ENCODE peak calls at places on chromosomes 12 and 14, in ten cellular contexts. K, M, S, V, L, Z, Q, B, P and H are unnamed samples.

GRCh38 chr12:47686645-47687240 is 19.1 kb downstream of the RPAP3 start:
- DNase-seq in K (no peak), M (no peak), S (peak; percentile 67), V (no peak), L (no peak), Z (no peak), Q (no peak), B (peak; percentile 53), P (peak; percentile 49), H (peak; percentile 43)

GRCh38 chr14:97107070-97107469 is 309.9 kb downstream of the VRK1 start:
- DNase-seq in K (no peak), M (no peak), S (no peak), V (no peak), L (no peak), Z (no peak), Q (no peak), B (peak; percentile 13), P (no peak), H (no peak)

GRCh38 chr12:122738561-122738960 is 7.9 kb upstream of the HCAR1 start:
- DNase-seq in K (no peak), M (no peak), S (no peak), V (no peak), L (no peak), Z (no peak), Q (no peak), B (no peak), P (no peak), H (no peak)

GRCh38 chr12:25792031-25792430 is 166.5 kb upstream of the RASSF8 start:
- DNase-seq in K (no peak), M (no peak), S (peak; percentile 68), V (no peak), L (no peak), Z (no peak), Q (no peak), B (no peak), P (no peak), H (no peak)

GRCh38 chr14:94125659-94126418 is 3.6 kb downstream of the IFI27L2 start:
- DNase-seq in K (no peak), M (no peak), S (no peak), V (no peak), L (no peak), Z (no peak), Q (no peak), B (no peak), P (no peak), H (no peak)

GRCh38 chr12:66035289-66035961 is 95.1 kb downstream of the LLPH start:
- DNase-seq in K (no peak), M (no peak), S (peak; percentile 75), V (no peak), L (no peak), Z (no peak), Q (no peak), B (peak; percentile 21), P (no peak), H (peak; percentile 36)

GRCh38 chr12:76199808-76200207 is 115.3 kb upstream of the NAP1L1 start:
- DNase-seq in K (no peak), M (no peak), S (peak; percentile 61), V (no peak), L (no peak), Z (no peak), Q (no peak), B (no peak), P (no peak), H (no peak)

GRCh38 chr12:108282676-108283075 is 56.4 kb downstream of the CMKLR1 start:
- DNase-seq in K (no peak), M (no peak), S (peak; percentile 78), V (no peak), L (no peak), Z (no peak), Q (no peak), B (no peak), P (no peak), H (no peak)

GRCh38 chr12:130761537-130762318 is 45.6 kb upstream of the RIMBP2 start:
- DNase-seq in K (peak; percentile 75), M (peak; percentile 68), S (peak; percentile 71), V (peak; percentile 49), L (peak; percentile 32), Z (peak; percentile 73), Q (peak; percentile 85), B (peak; percentile 82), P (peak; percentile 37), H (peak; percentile 23)

GRCh38 chr14:72738181-72738611 is 155.7 kb downstream of the DPF3 start:
- DNase-seq in K (no peak), M (no peak), S (no peak), V (no peak), L (no peak), Z (no peak), Q (no peak), B (no peak), P (no peak), H (peak; percentile 60)

GRCh38 chr14:44404021-44404420 is 103.1 kb downstream of the FSCB start:
- DNase-seq in K (no peak), M (no peak), S (no peak), V (no peak), L (no peak), Z (no peak), Q (no peak), B (no peak), P (no peak), H (peak; percentile 70)

GRCh38 chr14:105059035-105059916 is 6.0 kb downstream of the GPR132 start:
- DNase-seq in K (peak; percentile 82), M (peak; percentile 61), S (peak; percentile 34), V (no peak), L (no peak), Z (peak; percentile 66), Q (no peak), B (no peak), P (no peak), H (no peak)

GRCh38 chr12:127401005-127401404 is 866.0 kb upstream of the TMEM132C start:
- DNase-seq in K (no peak), M (no peak), S (no peak), V (no peak), L (no peak), Z (no peak), Q (no peak), B (no peak), P (no peak), H (no peak)

GRCh38 chr14:69451941-69452340 is 32.6 kb upstream of the PLEKHD1 start:
- DNase-seq in K (no peak), M (no peak), S (no peak), V (no peak), L (no peak), Z (no peak), Q (no peak), B (no peak), P (no peak), H (no peak)

GRCh38 chr12:57775563-57776246 is 3.3 kb downstream of the EEF1AKMT3 start:
- DNase-seq in K (peak; percentile 27), M (no peak), S (no peak), V (no peak), L (no peak), Z (no peak), Q (no peak), B (no peak), P (no peak), H (no peak)

GRCh38 chr12:108000111-108000510 is 129.0 kb upstream of the WSCD2 start:
- DNase-seq in K (no peak), M (no peak), S (no peak), V (no peak), L (no peak), Z (no peak), Q (no peak), B (no peak), P (peak; percentile 93), H (no peak)

GRCh38 chr12:46209165-46209564 is 59.7 kb downstream of the SLC38A1 start:
- DNase-seq in K (no peak), M (no peak), S (no peak), V (no peak), L (no peak), Z (no peak), Q (no peak), B (no peak), P (no peak), H (no peak)